ENCODE peak calls at places on chromosome 3, in nine cellular contexts. One of them, this sample, is unnamed.

GRCh38 chr3:126934149-126934548 is 48.8 kb upstream of the PLXNA1 start:
- DNase-seq in tibial nerve: no peak
- DNase-seq in A549: no peak
- DNase-seq in K562: no peak
- DNase-seq in suprapubic skin: no peak
- DNase-seq in stomach: no peak
- DNase-seq in ovary: no peak
- DNase-seq in HepG2: no peak
- DNase-seq in H1: no peak
- DNase-seq in this sample: no peak

GRCh38 chr3:190366145-190366544 is 21.8 kb upstream of the CLDN16 start:
- DNase-seq in HepG2: no peak
- DNase-seq in A549: no peak
- DNase-seq in suprapubic skin: no peak
- DNase-seq in H1: no peak
- DNase-seq in ovary: no peak
- DNase-seq in tibial nerve: no peak
- DNase-seq in K562: no peak
- DNase-seq in stomach: no peak
- DNase-seq in this sample: no peak

GRCh38 chr3:127207727-127208482 is 15.0 kb downstream of the PRR23E start:
- DNase-seq in K562: no peak
- DNase-seq in HepG2: no peak
- DNase-seq in ovary: peak
- DNase-seq in suprapubic skin: peak
- DNase-seq in A549: no peak
- DNase-seq in H1: no peak
- DNase-seq in stomach: peak
- DNase-seq in tibial nerve: no peak
- DNase-seq in this sample: peak

GRCh38 chr3:38842266-38842965 is 26.4 kb upstream of the SCN10A start:
- DNase-seq in tibial nerve: no peak
- DNase-seq in A549: no peak
- DNase-seq in suprapubic skin: no peak
- DNase-seq in stomach: no peak
- DNase-seq in HepG2: no peak
- DNase-seq in ovary: no peak
- DNase-seq in K562: no peak
- DNase-seq in H1: no peak
- DNase-seq in this sample: no peak

GRCh38 chr3:149216195-149216869 is 5.3 kb downstream of the CP start:
- DNase-seq in A549: no peak
- DNase-seq in H1: no peak
- DNase-seq in suprapubic skin: no peak
- DNase-seq in tibial nerve: no peak
- DNase-seq in stomach: no peak
- DNase-seq in HepG2: peak
- DNase-seq in ovary: no peak
- DNase-seq in K562: no peak
- DNase-seq in this sample: no peak

GRCh38 chr3:79414821-79415220 is 353.0 kb downstream of the ROBO1 start:
- DNase-seq in tibial nerve: peak
- DNase-seq in A549: no peak
- DNase-seq in K562: no peak
- DNase-seq in suprapubic skin: no peak
- DNase-seq in H1: no peak
- DNase-seq in stomach: no peak
- DNase-seq in ovary: no peak
- DNase-seq in HepG2: no peak
- DNase-seq in this sample: no peak

GRCh38 chr3:65810277-65810676 is 228.4 kb downstream of the MAGI1 start:
- DNase-seq in tibial nerve: no peak
- DNase-seq in A549: no peak
- DNase-seq in stomach: no peak
- DNase-seq in K562: no peak
- DNase-seq in suprapubic skin: no peak
- DNase-seq in HepG2: no peak
- DNase-seq in H1: no peak
- DNase-seq in ovary: no peak
- DNase-seq in this sample: no peak

GRCh38 chr3:120177907-120178306 is 83.7 kb upstream of the GSK3B start:
- DNase-seq in suprapubic skin: no peak
- DNase-seq in H1: no peak
- DNase-seq in tibial nerve: no peak
- DNase-seq in K562: no peak
- DNase-seq in A549: no peak
- DNase-seq in HepG2: peak
- DNase-seq in ovary: no peak
- DNase-seq in stomach: no peak
- DNase-seq in this sample: no peak

GRCh38 chr3:172098698-172099494 is 59.5 kb downstream of the FNDC3B start:
- DNase-seq in H1: no peak
- DNase-seq in HepG2: peak
- DNase-seq in stomach: no peak
- DNase-seq in tibial nerve: no peak
- DNase-seq in K562: no peak
- DNase-seq in suprapubic skin: no peak
- DNase-seq in ovary: no peak
- DNase-seq in A549: no peak
- DNase-seq in this sample: no peak
- TF ChIP-seq EP300 in H1: no peak
- TF ChIP-seq EP300 in HepG2: peak
- TF ChIP-seq EP300 in stomach: no peak
- TF ChIP-seq EP300 in tibial nerve: no peak
- TF ChIP-seq EP300 in K562: no peak
- TF ChIP-seq EP300 in suprapubic skin: no peak
- TF ChIP-seq EP300 in ovary: no peak
- TF ChIP-seq EP300 in A549: no peak
- TF ChIP-seq EP300 in this sample: no peak

DNA sequence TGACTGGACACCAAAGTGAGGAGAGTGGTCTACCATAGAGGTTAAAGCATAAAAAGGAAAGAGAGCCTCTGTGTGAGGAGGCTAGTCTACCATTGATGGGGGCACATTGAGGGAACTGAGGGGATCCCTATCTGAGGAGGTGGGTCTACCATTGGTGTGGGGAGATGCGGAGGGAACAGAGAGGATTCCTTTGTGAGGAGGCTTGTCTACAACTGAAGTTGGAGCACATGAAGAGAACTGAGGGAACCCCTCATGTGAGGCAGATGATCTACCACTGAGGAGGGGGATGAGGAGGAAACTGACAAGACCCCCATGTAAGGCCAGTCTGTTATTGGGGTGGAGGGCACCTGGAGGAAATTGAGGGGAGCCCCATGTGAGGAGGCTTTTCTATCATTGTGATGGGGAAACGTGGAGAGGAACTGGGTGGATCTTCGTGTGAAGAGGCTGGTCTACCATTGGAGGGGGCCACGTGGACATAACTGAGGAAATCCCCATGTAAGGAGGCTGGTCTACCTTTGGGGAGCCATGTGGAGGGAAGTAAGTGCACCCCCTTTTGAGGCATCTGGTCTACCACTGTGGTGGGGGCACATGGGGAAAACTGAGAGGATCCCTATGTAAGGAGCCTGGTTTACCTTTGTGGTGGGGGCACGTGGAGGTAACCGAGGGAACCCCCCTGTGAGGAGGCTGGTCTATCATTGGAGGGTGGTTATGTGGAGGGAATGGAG is 160.1 kb downstream of the FBLN2 start:
- DNase-seq in K562: no peak
- DNase-seq in H1: no peak
- DNase-seq in stomach: no peak
- DNase-seq in tibial nerve: no peak
- DNase-seq in suprapubic skin: peak
- DNase-seq in A549: no peak
- DNase-seq in ovary: no peak
- DNase-seq in HepG2: no peak
- DNase-seq in this sample: no peak
- TF ChIP-seq EP300 in K562: no peak
- TF ChIP-seq EP300 in H1: no peak
- TF ChIP-seq EP300 in stomach: no peak
- TF ChIP-seq EP300 in tibial nerve: no peak
- TF ChIP-seq EP300 in suprapubic skin: no peak
- TF ChIP-seq EP300 in A549: no peak
- TF ChIP-seq EP300 in ovary: no peak
- TF ChIP-seq EP300 in HepG2: no peak
- TF ChIP-seq EP300 in this sample: no peak

GRCh38 chr3:108062051-108062450 is 28.8 kb downstream of the CD47 start:
- DNase-seq in tibial nerve: no peak
- DNase-seq in K562: no peak
- DNase-seq in suprapubic skin: no peak
- DNase-seq in ovary: no peak
- DNase-seq in A549: no peak
- DNase-seq in stomach: no peak
- DNase-seq in HepG2: no peak
- DNase-seq in H1: no peak
- DNase-seq in this sample: no peak
- TF ChIP-seq EP300 in tibial nerve: no peak
- TF ChIP-seq EP300 in K562: no peak
- TF ChIP-seq EP300 in suprapubic skin: no peak
- TF ChIP-seq EP300 in ovary: no peak
- TF ChIP-seq EP300 in A549: no peak
- TF ChIP-seq EP300 in stomach: no peak
- TF ChIP-seq EP300 in HepG2: no peak
- TF ChIP-seq EP300 in H1: no peak
- TF ChIP-seq EP300 in this sample: no peak

GRCh38 chr3:85605066-85605465 is 646.3 kb downstream of the CADM2 start:
- DNase-seq in K562: no peak
- DNase-seq in HepG2: no peak
- DNase-seq in A549: no peak
- DNase-seq in tibial nerve: no peak
- DNase-seq in H1: no peak
- DNase-seq in ovary: no peak
- DNase-seq in stomach: no peak
- DNase-seq in suprapubic skin: no peak
- DNase-seq in this sample: no peak

GRCh38 chr3:85603378-85603777 is 644.6 kb downstream of the CADM2 start:
- DNase-seq in ovary: no peak
- DNase-seq in stomach: no peak
- DNase-seq in HepG2: no peak
- DNase-seq in K562: no peak
- DNase-seq in A549: no peak
- DNase-seq in suprapubic skin: no peak
- DNase-seq in H1: no peak
- DNase-seq in tibial nerve: no peak
- DNase-seq in this sample: no peak
- TF ChIP-seq EP300 in ovary: no peak
- TF ChIP-seq EP300 in stomach: no peak
- TF ChIP-seq EP300 in HepG2: no peak
- TF ChIP-seq EP300 in K562: no peak
- TF ChIP-seq EP300 in A549: no peak
- TF ChIP-seq EP300 in suprapubic skin: no peak
- TF ChIP-seq EP300 in H1: no peak
- TF ChIP-seq EP300 in tibial nerve: no peak
- TF ChIP-seq EP300 in this sample: no peak